ENCODE peak calls at places on chromosome 22, in four cellular contexts. J, S, M and F are unnamed samples.

GRCh38 chr22:24985824-24986214 is 33.3 kb downstream of the KIAA1671 start:
- DNase-seq in J (no peak), S (no peak), M (no peak), F (no peak)

GRCh38 chr22:46056169-46057041 is 79.4 kb upstream of the WNT7B start:
- DNase-seq in J (no peak), S (no peak), M (no peak), F (no peak)

GRCh38 chr22:29975494-29975893 is 92.5 kb downstream of the MTMR3 start:
- DNase-seq in J (no peak), S (no peak), M (no peak), F (no peak)

GRCh38 chr22:39612811-39613548 is 42.4 kb downstream of the CACNA1I start:
- DNase-seq in J (peak; percentile 49), S (no peak), M (no peak), F (peak; percentile 38)

GRCh38 chr22:48954781-48955311 is 872.8 kb downstream of the BRD1 start:
- DNase-seq in J (no peak), S (no peak), M (no peak), F (no peak)

GRCh38 chr22:44616882-44617655 is 84.9 kb upstream of the PRR5 start:
- DNase-seq in J (no peak), S (no peak), M (no peak), F (no peak)

GRCh38 chr22:28103596-28103995 is 184.5 kb upstream of the PITPNB start:
- DNase-seq in J (no peak), S (no peak), M (no peak), F (no peak)

GRCh38 chr22:20909543-20910303 is 7.5 kb upstream of the CRKL start:
- DNase-seq in J (no peak), S (no peak), M (no peak), F (no peak)

GRCh38 chr22:40939202-40939601 is 12.0 kb upstream of the RBX1 start:
- DNase-seq in J (no peak), S (no peak), M (no peak), F (no peak)

GRCh38 chr22:17772963-17773605 is 1.2 kb downstream of the BID start:
- DNase-seq in J (no peak), S (no peak), M (no peak), F (no peak)

GRCh38 chr22:19062139-19062789 is 59.9 kb downstream of the DGCR2 start:
- DNase-seq in J (no peak), S (no peak), M (no peak), F (no peak)

GRCh38 chr22:23772315-23773246 is at the start of gene MMP11:
- DNase-seq in J (peak; percentile 46), S (no peak), M (peak; percentile 41), F (peak; percentile 49)

GRCh38 chr22:32708835-32709234 is 92.7 kb upstream of the TIMP3 start:
- DNase-seq in J (no peak), S (no peak), M (no peak), F (no peak)

GRCh38 chr22:36899498-36899897 is 13.9 kb upstream of the CSF2RB start:
- DNase-seq in J (no peak), S (no peak), M (no peak), F (no peak)

GRCh38 chr22:38761202-38762162 is 5.7 kb upstream of the SUN2 start:
- DNase-seq in J (no peak), S (no peak), M (no peak), F (no peak)

GRCh38 chr22:41085842-41086241 is 6.5 kb upstream of the EP300 start:
- DNase-seq in J (no peak), S (no peak), M (no peak), F (no peak)

GRCh38 chr22:20055654-20056053 is 24.4 kb upstream of the DGCR8 start:
- DNase-seq in J (no peak), S (no peak), M (no peak), F (no peak)